ENCODE peak calls at places on chromosomes 16 and 17, in nine cellular contexts. B, A, V, N, T, R, H, Q and D are unnamed samples.

GRCh38 chr17:79104898-79105600 is 30.4 kb downstream of the ENGASE start:
- DNase-seq in B (no peak), A (no peak), V (no peak), N (no peak), T (no peak), R (no peak), H (no peak), Q (no peak), D (no peak)

GRCh38 chr16:55760665-55761035 is 72.2 kb downstream of the CES1 start:
- DNase-seq in B (no peak), A (no peak), V (no peak), N (no peak), T (no peak), R (no peak), H (no peak), Q (no peak), D (no peak)

GRCh38 chr17:48261297-48261880 is 153.8 kb downstream of the SNX11 start:
- DNase-seq in B (peak), A (no peak), V (peak), N (no peak), T (no peak), R (peak), H (peak), Q (peak), D (no peak)

GRCh38 chr17:66971249-66971648 is 6.7 kb downstream of the CACNG4 start:
- DNase-seq in B (no peak), A (no peak), V (no peak), N (no peak), T (no peak), R (no peak), H (no peak), Q (peak), D (peak)

GRCh38 chr17:82195675-82196258 is 16.9 kb downstream of the CCDC57 start:
- DNase-seq in B (no peak), A (no peak), V (no peak), N (no peak), T (no peak), R (no peak), H (no peak), Q (no peak), D (no peak)

GRCh38 chr16:67115649-67116048 is 5.9 kb downstream of the PHAF1 start:
- DNase-seq in B (no peak), A (no peak), V (peak), N (no peak), T (no peak), R (no peak), H (peak), Q (no peak), D (peak)

GRCh38 chr17:28728364-28729200 is at the start of gene NEK8:
- DNase-seq in B (peak), A (peak), V (peak), N (peak), T (peak), R (peak), H (peak), Q (peak), D (peak)

GRCh38 chr17:70013911-70014310 is 61.1 kb upstream of the KCNJ16 start:
- DNase-seq in B (no peak), A (no peak), V (no peak), N (no peak), T (no peak), R (no peak), H (no peak), Q (no peak), D (no peak)

GRCh38 chr16:85249418-85249817 is 137.1 kb upstream of the CIBAR2 start:
- DNase-seq in B (no peak), A (no peak), V (no peak), N (no peak), T (no peak), R (no peak), H (no peak), Q (no peak), D (no peak)

GRCh38 chr16:11094075-11094593 is 149.8 kb downstream of the CLEC16A start:
- DNase-seq in B (no peak), A (no peak), V (peak), N (no peak), T (no peak), R (no peak), H (no peak), Q (no peak), D (no peak)

GRCh38 chr16:71627631-71628236 is 1.8 kb downstream of the MARVELD3 start:
- DNase-seq in B (no peak), A (no peak), V (no peak), N (no peak), T (no peak), R (no peak), H (peak), Q (no peak), D (no peak)

GRCh38 chr16:80274576-80275191 is 266.1 kb upstream of the DYNLRB2 start:
- DNase-seq in B (no peak), A (no peak), V (peak), N (no peak), T (no peak), R (peak), H (peak), Q (peak), D (no peak)

GRCh38 chr17:49979748-49980479 is 10.9 kb downstream of the DLX4 start:
- DNase-seq in B (no peak), A (no peak), V (no peak), N (no peak), T (no peak), R (no peak), H (no peak), Q (no peak), D (peak)

GRCh38 chr16:84648595-84649510 is 542 bp downstream of the KLHL36 start:
- DNase-seq in B (no peak), A (peak), V (peak), N (peak), T (peak), R (no peak), H (no peak), Q (peak), D (peak)

GRCh38 chr17:74514632-74515035 is 16.6 kb downstream of the CD300LB start:
- DNase-seq in B (no peak), A (peak), V (no peak), N (peak), T (no peak), R (no peak), H (no peak), Q (no peak), D (no peak)

GRCh38 chr17:71633391-71633849 is 487.4 kb upstream of the SOX9 start:
- DNase-seq in B (no peak), A (no peak), V (peak), N (no peak), T (no peak), R (no peak), H (peak), Q (no peak), D (peak)

GRCh38 chr17:68035131-68035522 is 408 bp upstream of the KPNA2 start:
- DNase-seq in B (no peak), A (peak), V (no peak), N (peak), T (peak), R (no peak), H (no peak), Q (peak), D (no peak)

GRCh38 chr16:55615071-55615470 is 40.7 kb upstream of the SLC6A2 start:
- DNase-seq in B (no peak), A (no peak), V (no peak), N (no peak), T (no peak), R (no peak), H (no peak), Q (no peak), D (no peak)

GRCh38 chr16:1500465-1501150 is 7.4 kb downstream of the TELO2 start:
- DNase-seq in B (no peak), A (no peak), V (no peak), N (no peak), T (no peak), R (no peak), H (no peak), Q (no peak), D (peak)

GRCh38 chr16:12703935-12704334 is 99.8 kb downstream of the CPPED1 start:
- DNase-seq in B (no peak), A (no peak), V (peak), N (no peak), T (no peak), R (no peak), H (no peak), Q (no peak), D (no peak)

GRCh38 chr16:30992931-30993816 is 8.2 kb downstream of the HSD3B7 start:
- DNase-seq in B (no peak), A (no peak), V (no peak), N (no peak), T (no peak), R (no peak), H (no peak), Q (no peak), D (no peak)

GRCh38 chr16:598823-599739 is 9.2 kb downstream of the RAB40C start:
- DNase-seq in B (no peak), A (peak), V (peak), N (no peak), T (no peak), R (no peak), H (no peak), Q (no peak), D (peak)

GRCh38 chr17:6706996-6707395 is 6.2 kb downstream of the SLC13A5 start:
- DNase-seq in B (no peak), A (no peak), V (no peak), N (no peak), T (no peak), R (no peak), H (no peak), Q (no peak), D (no peak)

GRCh38 chr16:49562228-49562627 is 188.6 kb downstream of the C16orf78 start:
- DNase-seq in B (no peak), A (no peak), V (no peak), N (no peak), T (no peak), R (no peak), H (no peak), Q (no peak), D (no peak)